ENCODE peak calls at places on chromosome 10, in ten cellular contexts. M is H9, V is uterus, R is AG04450, P is body of pancreas, A is tibial nerve, G is colonic mucosa, J is A549, N is left lung, W is adrenal gland. C is an unnamed sample. For H3K9me3, the result is how much of the 10 kb centered on the place peaks cover.

GRCh38 chr10:74213571-74214162 is 62.6 kb downstream of the ADK start:
- DNase-seq in G (peak), W (no peak), V (no peak), N (no peak), P (peak), M (no peak), J (peak), R (no peak), A (no peak), C (no peak)

GRCh38 chr10:7107287-7107686 is 303.5 kb downstream of the SFMBT2 start:
- DNase-seq in G (no peak), P (no peak), J (no peak), N (no peak), R (no peak), A (no peak), M (no peak), W (no peak), V (no peak), C (no peak)

GRCh38 chr10:62619409-62619730 is 185.2 kb upstream of the ADO start:
- DNase-seq in P (no peak), W (no peak), R (no peak), G (no peak), N (no peak), A (no peak), V (no peak), M (no peak), J (no peak), C (no peak)

GRCh38 chr10:14074062-14074884 is 256.5 kb downstream of the FRMD4A start:
- DNase-seq in R (peak), W (peak), V (peak), M (no peak), P (peak), A (peak), N (peak), J (peak), G (peak), C (peak)

GRCh38 chr10:110872984-110873569 is 1.3 kb downstream of the PDCD4 start:
- DNase-seq in W (no peak), N (no peak), V (no peak), R (no peak), J (no peak), P (no peak), M (no peak), G (no peak), A (no peak), C (no peak)

GRCh38 chr10:105370697-105371096 is 729.6 kb downstream of the SORCS3 start:
- DNase-seq in J (no peak), W (no peak), A (no peak), N (no peak), V (no peak), G (no peak), R (no peak), M (no peak), P (no peak), C (no peak)

GRCh38 chr10:5556576-5556975 is 31.8 kb downstream of the CALML3 start:
- DNase-seq in J (no peak), M (no peak), P (no peak), W (no peak), R (no peak), A (peak), N (no peak), V (peak), G (no peak), C (no peak)

GRCh38 chr10:10434312-10434711 is 583.4 kb upstream of the CELF2 start:
- DNase-seq in A (no peak), M (no peak), W (no peak), R (no peak), G (no peak), J (no peak), N (no peak), P (no peak), V (no peak), C (no peak)

GRCh38 chr10:13955426-13955825 is 368.7 kb downstream of the PRPF18 start:
- DNase-seq in M (no peak), A (no peak), N (no peak), P (no peak), W (no peak), J (no peak), V (no peak), G (no peak), R (no peak), C (no peak)

GRCh38 chr10:35096312-35096711 is 6.2 kb upstream of the CUL2 start:
- DNase-seq in V (no peak), J (no peak), G (no peak), P (no peak), W (no peak), A (no peak), R (no peak), N (no peak), M (no peak), C (no peak)

GRCh38 chr10:79320785-79321493 is 26.3 kb upstream of the PPIF start:
- DNase-seq in R (peak), G (no peak), J (peak), W (peak), N (no peak), A (no peak), P (no peak), M (no peak), V (no peak), C (no peak)

GRCh38 chr10:113002449-113002777 is 52.4 kb downstream of the TCF7L2 start:
- DNase-seq in P (no peak), N (no peak), G (no peak), A (no peak), V (no peak), J (no peak), W (no peak), R (no peak), M (no peak), C (no peak)

GRCh38 chr10:116892873-116893685 is 43.8 kb downstream of the ENO4 start:
- DNase-seq in M (no peak), V (no peak), N (no peak), A (no peak), P (no peak), R (no peak), G (no peak), J (no peak), W (no peak), C (no peak)

GRCh38 chr10:46541017-46541661 is 15.3 kb downstream of the GPRIN2 start:
- DNase-seq in W (no peak), M (peak), R (no peak), G (peak), P (peak), N (peak), J (peak), V (peak), A (peak), C (peak)

GRCh38 chr10:101001225-101002035 is 1.8 kb downstream of the LZTS2 start:
- DNase-seq in W (peak), M (no peak), A (peak), N (peak), J (no peak), V (peak), R (no peak), G (peak), P (peak), C (peak)

GRCh38 chr10:110850990-110851389 is 20.7 kb upstream of the PDCD4 start:
- DNase-seq in P (no peak), W (no peak), M (no peak), A (no peak), N (no peak), J (no peak), V (no peak), G (no peak), R (no peak), C (peak)

GRCh38 chr10:10092581-10092980 is 925.1 kb upstream of the CELF2 start:
- DNase-seq in V (no peak), R (peak), A (no peak), M (peak), G (no peak), W (no peak), J (no peak), N (peak), P (peak), C (peak)

GRCh38 chr10:132392184-132392800 is 4.7 kb upstream of the PWWP2B start:
- DNase-seq in J (no peak), V (no peak), R (no peak), W (no peak), N (no peak), M (no peak), P (no peak), A (no peak), G (no peak), C (no peak)

GRCh38 chr10:1347962-1348772 is 292.0 kb downstream of the WDR37 start:
- DNase-seq in V (no peak), W (no peak), G (no peak), A (no peak), M (peak), J (no peak), R (no peak), P (no peak), N (no peak), C (no peak)

GRCh38 chr10:97764519-97764931 is 7.3 kb downstream of the SFRP5 start:
- DNase-seq in P (no peak), G (no peak), W (no peak), N (no peak), J (no peak), A (no peak), M (no peak), V (no peak), R (no peak), C (no peak)

GRCh38 chr10:119281581-119282071 is 74.3 kb downstream of the GRK5 start:
- DNase-seq in R (no peak), A (no peak), M (no peak), W (peak), P (peak), V (peak), J (no peak), G (no peak), N (no peak), C (peak)

GRCh38 chr10:71882813-71883746 is 32.0 kb upstream of the PSAP start:
- DNase-seq in R (no peak), G (no peak), V (no peak), P (no peak), J (no peak), M (peak), A (no peak), N (no peak), W (no peak), C (no peak)

GRCh38 chr10:116221053-116221452 is 52.0 kb downstream of the GFRA1 start:
- DNase-seq in N (no peak), V (no peak), P (no peak), J (no peak), R (no peak), W (no peak), A (no peak), M (no peak), G (no peak), C (no peak)

GRCh38 chr10:80554050-80554449 is 16.3 kb downstream of the SH2D4B start:
- DNase-seq in R (no peak), J (no peak), P (no peak), W (no peak), V (no peak), A (no peak), M (no peak), G (no peak), N (no peak), C (no peak)

GRCh38 chr10:113058175-113058961 is 108.3 kb downstream of the TCF7L2 start:
- DNase-seq in N (no peak), G (peak), A (no peak), P (no peak), J (no peak), V (no peak), M (peak), R (peak), W (no peak), C (no peak)

GRCh38 chr10:119680050-119680449 is 28.9 kb downstream of the BAG3 start:
- DNase-seq in G (no peak), M (no peak), N (no peak), J (peak), P (no peak), A (no peak), W (no peak), R (no peak), V (no peak), C (no peak)

GRCh38 chr10:98378722-98379121 is 36.3 kb downstream of the PYROXD2 start:
- DNase-seq in J (no peak), R (peak), M (no peak), G (no peak), A (no peak), N (no peak), V (no peak), W (no peak), P (no peak), C (no peak)

GRCh38 chr10:18308600-18308999 is 168.4 kb downstream of the CACNB2 start:
- DNase-seq in J (no peak), V (no peak), W (no peak), R (no peak), P (no peak), G (no peak), A (no peak), M (no peak), N (no peak), C (no peak)

GRCh38 chr10:125441151-125441550 is 241.8 kb downstream of the TEX36 start:
- DNase-seq in W (no peak), G (no peak), P (no peak), N (no peak), V (no peak), R (peak), J (no peak), M (no peak), A (no peak), C (no peak)

GRCh38 chr10:71971311-71971731 is 7.1 kb downstream of the CHST3 start:
- DNase-seq in R (no peak), J (no peak), P (no peak), V (no peak), W (no peak), M (no peak), G (no peak), A (no peak), N (no peak), C (no peak)

GRCh38 chr10:33365871-33366411 is 31.5 kb upstream of the NRP1 start:
- DNase-seq in J (peak), N (no peak), V (no peak), A (no peak), R (peak), P (no peak), M (no peak), W (no peak), G (no peak), C (no peak)

GRCh38 chr10:83516788-83517187 is 622.5 kb upstream of the GHITM start:
- DNase-seq in M (no peak), J (no peak), A (no peak), V (no peak), P (no peak), N (no peak), W (no peak), R (no peak), G (no peak), C (no peak)

GRCh38 chr10:130623680-130624271 is 487.6 kb downstream of the GLRX3 start:
- DNase-seq in P (no peak), M (peak), N (no peak), J (no peak), V (no peak), G (no peak), A (no peak), R (no peak), W (no peak), C (no peak)

GRCh38 chr10:43942096-43942885 is 293.6 kb upstream of the ZNF32 start:
- DNase-seq in P (no peak), J (no peak), R (no peak), M (peak), G (no peak), A (no peak), V (no peak), W (no peak), N (no peak), C (no peak)

GRCh38 chr10:111890046-111890445 is 293.5 kb downstream of the GPAM start:
- DNase-seq in J (no peak), P (no peak), G (no peak), R (no peak), W (no peak), M (no peak), V (no peak), N (no peak), A (no peak), C (no peak)

GRCh38 chr10:110358869-110359629 is 54.3 kb upstream of the SMNDC1 start:
- DNase-seq in W (no peak), V (no peak), G (no peak), N (no peak), J (no peak), R (no peak), A (no peak), M (peak), P (peak), C (no peak)

GRCh38 chr10:70221030-70221429 is 12.2 kb downstream of the PPA1 start:
- DNase-seq in N (no peak), V (no peak), M (no peak), A (no peak), W (no peak), J (no peak), G (no peak), P (no peak), R (no peak), C (no peak)

DNA sequence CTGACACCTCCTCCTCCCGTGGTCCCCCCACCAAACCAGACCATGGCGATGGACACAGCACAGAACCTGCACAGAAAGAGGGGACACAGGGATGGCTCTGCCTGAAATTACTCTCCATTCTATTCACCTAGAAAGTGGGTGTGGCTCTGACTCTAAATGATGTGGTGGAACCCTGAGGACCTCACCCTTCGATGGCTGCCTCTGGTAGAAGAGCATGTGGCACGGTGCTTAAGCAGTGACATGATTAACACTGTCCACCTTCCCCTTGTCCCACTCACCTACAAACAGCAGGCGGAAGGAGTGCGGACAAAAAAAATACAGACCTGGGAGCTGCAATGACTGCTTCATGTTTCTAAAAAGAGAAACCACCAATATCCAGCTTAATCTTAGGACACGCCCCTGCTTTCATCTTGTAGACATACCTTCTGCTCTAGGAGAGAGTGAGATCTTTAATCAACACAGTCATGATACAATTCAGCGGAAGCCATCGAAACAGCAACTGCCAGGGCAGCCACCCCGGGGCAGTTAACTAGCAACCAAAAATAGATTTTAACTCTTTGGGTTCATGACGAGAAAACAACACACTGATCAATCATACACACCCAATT is 11.4 kb downstream of the JCAD start:
- DNase-seq in A (no peak), J (no peak), R (no peak), P (no peak), N (no peak), W (no peak), G (no peak), M (no peak), V (no peak), C (no peak)
- TF ChIP-seq CTCF in A (no peak), J (no peak), R (no peak), P (no peak), N (no peak), W (no peak), G (no peak), M (no peak), V (no peak), C (no peak)

GRCh38 chr10:90133606-90134005 is 432.2 kb downstream of the KIF20B start:
- DNase-seq in V (no peak), W (no peak), N (no peak), R (no peak), P (no peak), M (no peak), A (no peak), G (no peak), J (no peak), C (no peak)
- H3K9me3 ChIP-seq in V (under half), W (under half), N (under half), R (under half), P (under half), M (under half), A (half or more), G (under half), J (under half), C (under half)

GRCh38 chr10:92813979-92814378 is 34.3 kb upstream of the EXOC6 start:
- DNase-seq in N (no peak), M (no peak), W (no peak), V (no peak), R (no peak), A (no peak), J (no peak), P (no peak), G (no peak), C (no peak)

GRCh38 chr10:92811986-92812385 is 36.3 kb upstream of the EXOC6 start:
- DNase-seq in G (no peak), W (no peak), R (no peak), V (no peak), M (no peak), P (no peak), N (no peak), J (no peak), A (no peak), C (no peak)

GRCh38 chr10:92814790-92815189 is 33.5 kb upstream of the EXOC6 start:
- DNase-seq in A (no peak), N (no peak), R (no peak), W (no peak), G (no peak), P (no peak), J (no peak), V (no peak), M (no peak), C (no peak)

GRCh38 chr10:92810934-92811532 is 37.3 kb upstream of the EXOC6 start:
- DNase-seq in M (no peak), R (no peak), G (no peak), J (no peak), P (no peak), A (no peak), V (no peak), W (no peak), N (no peak), C (no peak)

DNA sequence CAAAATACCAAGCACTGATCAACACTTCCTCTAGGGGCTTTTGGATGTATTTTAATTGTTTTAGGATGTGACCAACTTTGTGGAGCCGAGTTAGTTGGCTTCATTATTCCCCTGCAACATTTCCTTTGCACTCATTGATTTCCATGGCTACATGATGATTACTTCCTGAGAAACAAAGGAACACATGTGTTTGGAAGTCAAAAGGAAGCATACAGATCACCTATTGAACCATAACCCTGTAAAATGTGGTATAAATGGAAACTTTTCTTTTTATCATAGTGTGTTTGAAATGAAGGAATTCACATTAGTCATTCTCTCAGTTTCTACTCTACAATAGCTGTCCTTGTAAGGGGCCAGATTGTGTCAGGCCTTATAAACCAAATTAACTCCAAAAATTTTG is 32.2 kb upstream of the EXOC6 start:
- DNase-seq in M (no peak), V (no peak), P (no peak), N (no peak), A (no peak), W (no peak), J (no peak), G (no peak), R (no peak), C (no peak)
- H3K27ac ChIP-seq in M (no peak), V (no peak), P (no peak), N (peak), A (no peak), W (no peak), J (no peak), G (no peak), R (no peak), C (no peak)

GRCh38 chr10:103062854-103063642 is 130.0 kb downstream of the NT5C2 start:
- DNase-seq in V (no peak), G (no peak), R (no peak), W (no peak), J (no peak), P (no peak), A (no peak), M (no peak), N (no peak), C (peak)
- TF ChIP-seq CTCF in V (no peak), G (no peak), R (peak), W (no peak), J (peak), P (no peak), A (no peak), M (peak), N (no peak), C (no peak)

GRCh38 chr10:133440633-133441285 is 13.0 kb upstream of the SCART1 start:
- DNase-seq in M (no peak), V (peak), N (no peak), G (no peak), J (no peak), R (no peak), A (no peak), P (no peak), W (no peak), C (no peak)

GRCh38 chr10:133442967-133443924 is 10.5 kb upstream of the SCART1 start:
- DNase-seq in J (no peak), R (no peak), W (peak), V (peak), P (no peak), N (no peak), G (peak), M (no peak), A (no peak), C (no peak)

GRCh38 chr10:133439517-133440461 is 14.0 kb upstream of the SCART1 start:
- DNase-seq in N (no peak), G (peak), V (no peak), A (no peak), R (no peak), J (no peak), M (no peak), P (no peak), W (no peak), C (no peak)

GRCh38 chr10:133442191-133442966 is 11.4 kb upstream of the SCART1 start:
- DNase-seq in N (no peak), A (no peak), V (peak), G (peak), W (peak), J (no peak), P (no peak), R (no peak), M (no peak), C (no peak)

DNA sequence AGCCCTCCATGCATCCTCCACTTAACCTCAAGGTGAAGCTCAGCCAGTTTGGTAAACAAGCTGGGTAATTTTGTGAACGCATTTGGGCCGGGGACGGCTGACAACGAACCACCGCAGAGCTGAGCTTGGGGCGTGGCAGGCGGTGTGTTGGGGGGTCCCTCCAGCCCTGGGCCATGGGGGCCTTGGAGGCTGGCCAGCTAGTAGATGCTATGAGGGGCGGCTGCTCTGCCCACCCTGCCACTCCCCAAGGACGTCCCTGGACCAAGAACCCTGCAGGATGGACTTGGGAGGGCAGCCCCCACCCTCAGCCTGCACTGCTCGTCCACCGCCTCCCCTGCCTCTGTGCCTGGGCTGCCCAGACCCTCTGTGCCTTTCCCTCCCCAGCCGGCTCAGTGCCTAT is 12.0 kb upstream of the SCART1 start:
- DNase-seq in G (peak), W (peak), A (no peak), P (no peak), J (no peak), R (no peak), N (no peak), V (peak), M (no peak), C (no peak)
- H3K9me3 ChIP-seq in G (under half), W (under half), A (under half), P (under half), J (under half), R (under half), N (under half), V (under half), M (half or more), C (under half)

GRCh38 chr10:30036341-30036740 is 23.0 kb downstream of the JCAD start:
- DNase-seq in J (no peak), N (no peak), V (no peak), A (no peak), R (no peak), M (no peak), G (no peak), P (no peak), W (no peak), C (peak)
- H3K27ac ChIP-seq in J (no peak), N (no peak), V (no peak), A (no peak), R (no peak), M (no peak), G (no peak), P (no peak), W (no peak), C (no peak)